ENCODE peak calls at places on chromosomes 12 and 14, in nine cellular contexts. Y is naive thymus-derived CD4-positive, alpha-beta T cell; F is lower lobe of right lung; D is pancreas; V is heart right ventricle; T is upper lobe of left lung; P is A549; K is CD8-positive, alpha-beta T cell; X is GM12878. O is an unnamed sample.

GRCh38 chr12:109815874-109816617 is 17.2 kb downstream of the TRPV4 start:
- ATAC-seq in P (peak), V (no peak), D (no peak), T (no peak), Y (no peak), F (no peak), K (no peak), X (no peak), O (no peak)

GRCh38 chr12:20830456-20830855 is 20.0 kb downstream of the SLCO1B3 start:
- ATAC-seq in K (no peak), X (no peak), P (no peak), F (no peak), Y (no peak), V (no peak), T (no peak), D (peak), O (no peak)

GRCh38 chr14:34111933-34112332 is 161.1 kb upstream of the EGLN3 start:
- ATAC-seq in K (no peak), P (peak), V (no peak), X (peak), D (no peak), Y (no peak), T (no peak), F (no peak), O (no peak)

GRCh38 chr14:97408937-97409860 is 612.0 kb downstream of the VRK1 start:
- ATAC-seq in P (no peak), K (no peak), D (no peak), V (no peak), Y (peak), F (no peak), T (no peak), X (peak), O (no peak)

GRCh38 chr12:127293507-127294310 is 973.3 kb upstream of the TMEM132C start:
- ATAC-seq in X (peak), P (peak), V (no peak), D (peak), T (peak), F (peak), K (no peak), Y (peak), O (peak)

GRCh38 chr12:54958048-54958658 is 26.4 kb downstream of the TESPA1 start:
- ATAC-seq in Y (peak), T (no peak), X (peak), K (peak), V (peak), P (peak), D (peak), F (peak), O (no peak)

GRCh38 chr12:10365716-10366433 is 24.0 kb downstream of the KLRK1 start:
- ATAC-seq in X (no peak), P (peak), D (peak), Y (no peak), K (no peak), F (peak), T (no peak), V (no peak), O (no peak)

GRCh38 chr12:67977668-67978067 is 11.6 kb upstream of the IFNG-AS1 start:
- ATAC-seq in X (no peak), V (no peak), K (no peak), T (no peak), Y (no peak), F (no peak), P (no peak), D (no peak), O (no peak)

GRCh38 chr12:123227581-123228258 is 5.2 kb downstream of the MPHOSPH9 start:
- ATAC-seq in V (no peak), Y (no peak), T (no peak), P (no peak), K (no peak), D (no peak), X (no peak), F (no peak), O (no peak)

GRCh38 chr12:28191690-28192089 is 1.4 kb downstream of the CCDC91 start:
- ATAC-seq in D (peak), V (peak), T (peak), X (peak), F (peak), K (no peak), P (no peak), Y (peak), O (no peak)

GRCh38 chr12:6946033-6946919 is 2.5 kb downstream of the C12orf57 start:
- ATAC-seq in X (peak), T (peak), D (peak), Y (peak), V (no peak), K (peak), F (peak), P (peak), O (no peak)

GRCh38 chr14:56630707-56631106 is 51.1 kb downstream of the TMEM260 start:
- ATAC-seq in P (no peak), F (no peak), V (no peak), Y (no peak), T (no peak), D (no peak), X (no peak), K (no peak), O (no peak)

GRCh38 chr12:89927226-89927698 is 218.6 kb upstream of the ATP2B1 start:
- ATAC-seq in V (no peak), Y (peak), K (no peak), T (no peak), D (no peak), X (peak), F (peak), P (no peak), O (no peak)

GRCh38 chr14:21044106-21044618 is 2.0 kb downstream of the RNASE7 start:
- ATAC-seq in Y (peak), F (peak), T (no peak), D (no peak), K (no peak), P (no peak), V (peak), X (no peak), O (no peak)

GRCh38 chr14:74619672-74620131 is 7.7 kb upstream of the LTBP2 start:
- ATAC-seq in T (peak), Y (no peak), P (peak), F (peak), K (no peak), D (peak), V (peak), X (peak), O (peak)

GRCh38 chr12:103766028-103766427 is 75.0 kb downstream of the NT5DC3 start:
- ATAC-seq in X (no peak), V (no peak), Y (no peak), F (no peak), K (no peak), T (no peak), D (no peak), P (no peak), O (no peak)

GRCh38 chr12:47755655-47756562 is 2.8 kb downstream of the RAPGEF3 start:
- ATAC-seq in Y (no peak), V (no peak), P (no peak), X (peak), D (no peak), F (peak), T (no peak), K (no peak), O (no peak)

GRCh38 chr14:79369359-79370332 is 841.7 kb downstream of the DIO2 start:
- ATAC-seq in F (peak), K (no peak), T (peak), X (no peak), D (peak), P (peak), Y (no peak), V (no peak), O (peak)

GRCh38 chr12:21509768-21510167 is 8.2 kb downstream of the GOLT1B start:
- ATAC-seq in D (no peak), K (peak), Y (peak), V (no peak), X (peak), F (no peak), T (no peak), P (no peak), O (no peak)

GRCh38 chr12:19894803-19895202 is 455.5 kb downstream of the AEBP2 start:
- ATAC-seq in V (peak), F (no peak), P (no peak), Y (no peak), D (no peak), T (no peak), X (peak), K (no peak), O (no peak)

GRCh38 chr14:100292301-100292775 is 13.9 kb downstream of the SLC25A29 start:
- ATAC-seq in X (no peak), Y (no peak), P (no peak), V (no peak), D (no peak), F (no peak), T (no peak), K (no peak), O (no peak)

GRCh38 chr14:106396999-106397398 is 870.6 kb downstream of the TMEM121 start:
- ATAC-seq in D (no peak), T (no peak), K (no peak), F (no peak), X (no peak), V (no peak), Y (no peak), P (no peak), O (no peak)

GRCh38 chr14:54807428-54807827 is 95.2 kb downstream of the GCH1 start:
- ATAC-seq in P (no peak), V (no peak), K (no peak), D (no peak), T (no peak), Y (no peak), X (no peak), F (no peak), O (no peak)

GRCh38 chr14:100141133-100141497 is 18.3 kb downstream of the DEGS2 start:
- ATAC-seq in T (no peak), P (no peak), Y (no peak), F (peak), D (no peak), K (no peak), V (no peak), X (no peak), O (no peak)

GRCh38 chr12:29799591-29799990 is 15.8 kb upstream of the TMTC1 start:
- ATAC-seq in K (no peak), D (no peak), V (no peak), Y (no peak), X (no peak), P (no peak), F (no peak), T (no peak), O (no peak)

GRCh38 chr14:42782744-42783143 is 1176.1 kb downstream of the LRFN5 start:
- ATAC-seq in X (no peak), F (no peak), T (no peak), Y (no peak), K (no peak), V (no peak), D (no peak), P (no peak), O (no peak)

GRCh38 chr12:76706099-76706498 is 57.8 kb upstream of the ZDHHC17 start:
- ATAC-seq in K (no peak), F (no peak), T (no peak), Y (peak), X (peak), P (peak), V (no peak), D (no peak), O (no peak)

GRCh38 chr12:54251667-54252284 is 28.1 kb downstream of the CBX5 start:
- ATAC-seq in Y (peak), D (peak), T (no peak), P (peak), V (no peak), X (peak), F (peak), K (peak), O (no peak)

GRCh38 chr12:66417217-66417616 is 114.9 kb downstream of the HELB start:
- ATAC-seq in F (no peak), T (no peak), K (no peak), Y (no peak), D (no peak), X (no peak), P (no peak), V (no peak), O (no peak)

GRCh38 chr12:42402821-42403411 is 76.9 kb downstream of the PPHLN1 start:
- ATAC-seq in V (no peak), F (no peak), T (no peak), K (no peak), D (no peak), Y (no peak), X (no peak), P (no peak), O (no peak)

GRCh38 chr12:11825278-11825677 is 175.8 kb downstream of the ETV6 start:
- ATAC-seq in T (no peak), X (no peak), V (no peak), F (no peak), Y (no peak), K (no peak), D (no peak), P (no peak), O (no peak)

GRCh38 chr12:120822832-120823503 is 81.2 kb downstream of the SPPL3 start:
- ATAC-seq in F (no peak), K (no peak), X (peak), T (no peak), Y (no peak), V (peak), P (peak), D (no peak), O (no peak)

GRCh38 chr12:4274396-4274959 is 916 bp downstream of the CCND2 start:
- ATAC-seq in K (no peak), P (no peak), X (no peak), V (no peak), T (no peak), D (no peak), Y (no peak), F (no peak), O (no peak)

GRCh38 chr12:74170645-74171477 is 366.8 kb upstream of the ATXN7L3B start:
- ATAC-seq in K (no peak), F (no peak), V (no peak), D (no peak), Y (no peak), P (no peak), X (no peak), T (peak), O (no peak)

GRCh38 chr14:73188501-73188903 is 48.8 kb upstream of the PAPLN start:
- ATAC-seq in F (no peak), T (no peak), Y (no peak), K (no peak), P (peak), V (no peak), X (no peak), D (no peak), O (no peak)

GRCh38 chr12:120865094-120865493 is 39.1 kb downstream of the SPPL3 start:
- ATAC-seq in D (no peak), V (no peak), F (no peak), K (no peak), P (no peak), T (no peak), Y (no peak), X (peak), O (no peak)

GRCh38 chr14:92676031-92676430 is 72.4 kb downstream of the LGMN start:
- ATAC-seq in P (no peak), T (peak), K (no peak), V (peak), F (peak), Y (peak), X (peak), D (peak), O (peak)
- H3K27ac ChIP-seq in P (no peak), T (peak), K (peak), V (no peak), F (peak), Y (peak), X (peak), D (no peak), O (no peak)

GRCh38 chr12:124411953-124412645 is 117.2 kb downstream of the RFLNA start:
- ATAC-seq in T (no peak), K (no peak), V (peak), X (no peak), Y (no peak), P (peak), D (no peak), F (no peak), O (no peak)
- H3K27ac ChIP-seq in T (no peak), K (no peak), V (peak), X (no peak), Y (no peak), P (peak), D (no peak), F (peak), O (no peak)

GRCh38 chr12:22729431-22729830 is 104.5 kb downstream of the ETNK1 start:
- ATAC-seq in D (no peak), X (no peak), T (no peak), P (peak), K (no peak), F (no peak), V (no peak), Y (no peak), O (no peak)
- H3K27ac ChIP-seq in D (no peak), X (no peak), T (no peak), P (no peak), K (no peak), F (peak), V (no peak), Y (no peak), O (peak)

GRCh38 chr12:8078916-8079315 is 3.2 kb upstream of the NECAP1 start:
- ATAC-seq in K (no peak), V (no peak), F (no peak), T (no peak), X (no peak), D (no peak), Y (no peak), P (no peak), O (no peak)
- H3K27ac ChIP-seq in K (no peak), V (no peak), F (no peak), T (no peak), X (no peak), D (no peak), Y (peak), P (no peak), O (no peak)

GRCh38 chr12:50212071-50212467 is 44.9 kb upstream of the CERS5 start:
- ATAC-seq in F (no peak), P (no peak), K (no peak), V (no peak), X (no peak), T (no peak), Y (no peak), D (no peak), O (no peak)
- H3K27ac ChIP-seq in F (peak), P (peak), K (peak), V (peak), X (peak), T (peak), Y (peak), D (no peak), O (no peak)

GRCh38 chr12:116693259-116694227 is 44.3 kb downstream of the SPRING1 start:
- ATAC-seq in F (no peak), K (no peak), T (no peak), D (peak), V (peak), P (no peak), X (no peak), Y (no peak), O (no peak)
- H3K27ac ChIP-seq in F (no peak), K (no peak), T (no peak), D (no peak), V (peak), P (no peak), X (no peak), Y (no peak), O (no peak)

GRCh38 chr12:80187660-80188090 is 88.3 kb downstream of the OTOGL start:
- ATAC-seq in V (peak), F (peak), X (peak), P (no peak), D (no peak), Y (no peak), K (no peak), T (no peak), O (no peak)
- H3K27ac ChIP-seq in V (peak), F (peak), X (no peak), P (no peak), D (no peak), Y (no peak), K (no peak), T (peak), O (peak)

GRCh38 chr12:92814584-92814983 is 111.8 kb downstream of the PLEKHG7 start:
- ATAC-seq in X (no peak), V (no peak), D (no peak), P (no peak), K (no peak), Y (no peak), F (no peak), T (no peak), O (no peak)
- H3K27ac ChIP-seq in X (no peak), V (no peak), D (no peak), P (no peak), K (no peak), Y (no peak), F (no peak), T (no peak), O (no peak)

GRCh38 chr14:32481707-32482106 is 152.6 kb downstream of the AKAP6 start:
- ATAC-seq in D (no peak), V (no peak), F (no peak), K (no peak), X (no peak), T (no peak), Y (no peak), P (no peak), O (no peak)
- H3K27ac ChIP-seq in D (no peak), V (no peak), F (no peak), K (no peak), X (no peak), T (no peak), Y (no peak), P (no peak), O (no peak)

O was measured in gastroesophageal sphincter.